ENCODE peak calls at places on chromosome 18, in four cellular contexts. Y is NCI-H524, N is NCI-H2081, E is nephron progenitor cell. K is an unnamed sample.

GRCh38 chr18:10354241-10354811 is 100.1 kb upstream of the APCDD1 start:
- DNase-seq in E (no peak), Y (no peak), N (no peak), K (no peak)

GRCh38 chr18:581106-581505 is 926 bp downstream of the CETN1 start:
- DNase-seq in E (no peak), Y (no peak), N (no peak), K (no peak)

GRCh38 chr18:79200546-79201268 is 131.5 kb downstream of the ATP9B start:
- DNase-seq in Y (no peak), E (peak; percentile 21), N (no peak), K (no peak)

GRCh38 chr18:570256-570655 is 9.9 kb upstream of the CETN1 start:
- DNase-seq in Y (no peak), E (no peak), N (no peak), K (no peak)

GRCh38 chr18:702957-703659 is 9.3 kb downstream of the ENOSF1 start:
- DNase-seq in Y (no peak), E (no peak), N (no peak), K (no peak)

GRCh38 chr18:9092665-9093064 is 9.8 kb upstream of the NDUFV2 start:
- DNase-seq in E (no peak), Y (no peak), N (no peak), K (no peak)

GRCh38 chr18:73669299-73669698 is 478.3 kb downstream of the FBXO15 start:
- DNase-seq in E (no peak), N (no peak), Y (no peak), K (no peak)

GRCh38 chr18:78980777-78981651 is 1.4 kb downstream of the SALL3 start:
- DNase-seq in E (peak; percentile 63), Y (no peak), N (peak; percentile 7), K (peak; percentile 17)

GRCh38 chr18:32446780-32447179 is 23.9 kb downstream of the GAREM1 start:
- DNase-seq in Y (no peak), E (no peak), N (peak; percentile 20), K (peak; percentile 96)

GRCh38 chr18:51051105-51051712 is 21.2 kb downstream of the SMAD4 start:
- DNase-seq in E (peak; percentile 8), Y (no peak), N (no peak), K (peak; percentile 20)

GRCh38 chr18:12597775-12598174 is 60.1 kb downstream of the SPIRE1 start:
- DNase-seq in E (no peak), N (no peak), Y (no peak), K (no peak)

GRCh38 chr18:75635096-75635495 is 207.6 kb upstream of the SMIM21 start:
- DNase-seq in E (no peak), N (no peak), Y (peak; percentile 88), K (no peak)

GRCh38 chr18:14098428-14098827 is 33.8 kb downstream of the ZNF519 start:
- DNase-seq in Y (no peak), E (no peak), N (no peak), K (no peak)

K was measured in NCI-H748 treated with DMSO at 0.1 percent for 48 hours.